ENCODE peak calls at places on chromosome 10, in four cellular contexts. D is fibroblast of lung, O is body of pancreas, A is caudate nucleus. K is an unnamed sample.

GRCh38 chr10:105370697-105371096 is 729.6 kb downstream of the SORCS3 start:
- DNase-seq in D (no peak), O (no peak), A (no peak), K (no peak)

GRCh38 chr10:98642281-98642680 is 195.5 kb upstream of the HPS1 start:
- DNase-seq in D (peak), O (no peak), A (no peak), K (no peak)

GRCh38 chr10:113056468-113057021 is 106.5 kb downstream of the TCF7L2 start:
- DNase-seq in D (peak), O (no peak), A (no peak), K (no peak)

GRCh38 chr10:15821046-15821683 is 39.1 kb downstream of the MINDY3 start:
- DNase-seq in D (peak), O (no peak), A (no peak), K (no peak)

GRCh38 chr10:85657478-85658113 is 709.0 kb downstream of the GRID1 start:
- DNase-seq in D (no peak), O (no peak), A (no peak), K (no peak)

GRCh38 chr10:102433619-102434046 is 1.3 kb upstream of the CUEDC2 start:
- DNase-seq in D (no peak), O (no peak), A (no peak), K (no peak)

GRCh38 chr10:4587466-4587865 is 238.5 kb upstream of the AKR1E2 start:
- DNase-seq in D (no peak), O (no peak), A (peak), K (no peak)

GRCh38 chr10:16909961-16910794 is 93.0 kb upstream of the RSU1 start:
- DNase-seq in D (peak), O (no peak), A (no peak), K (no peak)

GRCh38 chr10:89283174-89283987 is 18.5 kb upstream of the IFIT2 start:
- DNase-seq in D (peak), O (no peak), A (no peak), K (no peak)

GRCh38 chr10:62422068-62422590 is 48.0 kb downstream of the ZNF365 start:
- DNase-seq in D (peak), O (no peak), A (no peak), K (no peak)

GRCh38 chr10:23525406-23525805 is 86.5 kb downstream of the OTUD1 start:
- DNase-seq in D (peak), O (peak), A (peak), K (no peak)

GRCh38 chr10:124324856-124325657 is 93.7 kb downstream of the OAT start:
- DNase-seq in D (peak), O (no peak), A (no peak), K (no peak)

GRCh38 chr10:110792476-110792875 is 79.3 kb upstream of the PDCD4 start:
- DNase-seq in D (no peak), O (no peak), A (no peak), K (no peak)

GRCh38 chr10:100653957-100654834 is 91.2 kb upstream of the PAX2 start:
- DNase-seq in D (peak), O (no peak), A (no peak), K (no peak)

GRCh38 chr10:60417898-60418297 is 28.2 kb upstream of the ANK3 start:
- DNase-seq in D (peak), O (no peak), A (no peak), K (no peak)

GRCh38 chr10:28545967-28546644 is 13.2 kb downstream of the WAC start:
- DNase-seq in D (no peak), O (no peak), A (no peak), K (no peak)

GRCh38 chr10:81820418-81820817 is 54.6 kb upstream of the NRG3 start:
- DNase-seq in D (no peak), O (no peak), A (no peak), K (no peak)

GRCh38 chr10:68367121-68367520 is 34.4 kb upstream of the PBLD start:
- DNase-seq in D (no peak), O (no peak), A (no peak), K (no peak)

GRCh38 chr10:85228726-85229125 is 900.3 kb downstream of the CCSER2 start:
- DNase-seq in D (no peak), O (no peak), A (no peak), K (no peak)

GRCh38 chr10:109846832-109847231 is 76.5 kb downstream of the XPNPEP1 start:
- DNase-seq in D (no peak), O (no peak), A (no peak), K (no peak)

GRCh38 chr10:119217401-119217800 is 10.0 kb downstream of the GRK5 start:
- DNase-seq in D (no peak), O (no peak), A (no peak), K (no peak)

GRCh38 chr10:19979628-19980027 is 163.4 kb downstream of the PLXDC2 start:
- DNase-seq in D (peak), O (no peak), A (no peak), K (no peak)

GRCh38 chr10:126059101-126059826 is 162.9 kb downstream of the FANK1 start:
- DNase-seq in D (peak), O (no peak), A (no peak), K (no peak)

GRCh38 chr10:21989453-21990154 is 13.9 kb downstream of the DNAJC1 start:
- DNase-seq in D (peak), O (peak), A (peak), K (no peak)

GRCh38 chr10:68340358-68341080 is 7.8 kb upstream of the PBLD start:
- DNase-seq in D (no peak), O (no peak), A (no peak), K (no peak)

GRCh38 chr10:7896297-7896696 is 78.0 kb downstream of the TAF3 start:
- DNase-seq in D (no peak), O (no peak), A (no peak), K (no peak)

GRCh38 chr10:5888843-5889623 is 660 bp downstream of the ANKRD16 start:
- DNase-seq in D (peak), O (peak), A (no peak), K (peak)

GRCh38 chr10:101050206-101051069 is 11.4 kb upstream of the KAZALD1 start:
- DNase-seq in D (peak), O (peak), A (peak), K (no peak)

GRCh38 chr10:124539935-124540641 is 78.5 kb downstream of the LHPP start:
- DNase-seq in D (peak), O (peak), A (no peak), K (peak)

GRCh38 chr10:98446121-98446655 is 547 bp downstream of the HPS1 start:
- DNase-seq in D (peak), O (peak), A (peak), K (no peak)

GRCh38 chr10:62177111-62177510 is 91.5 kb downstream of the RTKN2 start:
- DNase-seq in D (peak), O (no peak), A (no peak), K (no peak)

GRCh38 chr10:13972609-13973008 is 358.1 kb downstream of the FRMD4A start:
- DNase-seq in D (peak), O (no peak), A (no peak), K (no peak)

GRCh38 chr10:13973742-13974141 is 357.0 kb downstream of the FRMD4A start:
- DNase-seq in D (peak), O (no peak), A (no peak), K (no peak)

GRCh38 chr10:13970231-13970966 is 360.3 kb downstream of the FRMD4A start:
- DNase-seq in D (no peak), O (no peak), A (no peak), K (no peak)

GRCh38 chr10:13970967-13971353 is 359.8 kb downstream of the FRMD4A start:
- DNase-seq in D (no peak), O (no peak), A (no peak), K (no peak)

GRCh38 chr10:13971586-13972475 is 358.9 kb downstream of the FRMD4A start:
- DNase-seq in D (peak), O (no peak), A (peak), K (no peak)
- H3K27ac ChIP-seq in D (peak), O (no peak), A (no peak), K (no peak)

GRCh38 chr10:131058799-131059198 is 252.7 kb downstream of the TCERG1L start:
- DNase-seq in D (no peak), O (no peak), A (no peak), K (no peak)
- H3K27ac ChIP-seq in D (no peak), O (no peak), A (no peak), K (no peak)

GRCh38 chr10:31617767-31618166 is 298.8 kb downstream of the ZEB1 start:
- DNase-seq in D (no peak), O (no peak), A (no peak), K (no peak)
- H3K27ac ChIP-seq in D (no peak), O (no peak), A (no peak), K (no peak)

GRCh38 chr10:67241435-67241834 is 315.6 kb downstream of the LRRTM3 start:
- DNase-seq in D (no peak), O (no peak), A (no peak), K (no peak)

GRCh38 chr10:67242531-67242930 is 316.7 kb downstream of the LRRTM3 start:
- DNase-seq in D (no peak), O (no peak), A (no peak), K (no peak)

DNA sequence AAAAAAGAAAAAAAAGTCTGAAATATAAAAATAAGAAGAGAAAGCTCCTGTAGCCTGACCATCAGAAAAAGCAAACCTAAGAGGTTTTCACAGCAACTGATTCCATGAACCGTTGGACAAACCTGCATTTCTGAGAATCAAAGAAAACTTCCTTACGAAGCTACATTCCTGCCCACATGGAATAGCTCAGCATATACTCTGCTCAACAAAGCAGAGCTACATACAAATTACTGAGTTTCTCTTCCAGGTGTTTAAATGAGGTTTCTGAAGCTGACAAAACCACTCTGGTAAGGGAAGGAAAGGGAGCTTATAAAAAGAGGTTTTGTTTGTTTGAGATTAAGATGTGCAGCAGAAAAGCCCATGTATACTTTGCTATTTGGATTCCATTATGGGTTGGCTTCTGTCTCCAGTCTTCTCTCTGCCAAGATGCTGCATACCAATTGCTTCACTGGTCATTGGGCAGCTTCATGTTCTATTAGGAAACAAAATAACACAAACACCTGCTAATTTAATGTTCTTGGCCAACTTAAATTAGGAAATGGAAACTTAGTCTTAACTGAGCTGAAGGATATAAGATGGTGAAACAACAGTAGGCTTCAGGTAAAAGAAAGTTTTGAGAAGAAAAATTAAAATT is 314.1 kb downstream of the LRRTM3 start:
- DNase-seq in D (no peak), O (no peak), A (no peak), K (no peak)
- H3K27ac ChIP-seq in D (no peak), O (no peak), A (no peak), K (no peak)

DNA sequence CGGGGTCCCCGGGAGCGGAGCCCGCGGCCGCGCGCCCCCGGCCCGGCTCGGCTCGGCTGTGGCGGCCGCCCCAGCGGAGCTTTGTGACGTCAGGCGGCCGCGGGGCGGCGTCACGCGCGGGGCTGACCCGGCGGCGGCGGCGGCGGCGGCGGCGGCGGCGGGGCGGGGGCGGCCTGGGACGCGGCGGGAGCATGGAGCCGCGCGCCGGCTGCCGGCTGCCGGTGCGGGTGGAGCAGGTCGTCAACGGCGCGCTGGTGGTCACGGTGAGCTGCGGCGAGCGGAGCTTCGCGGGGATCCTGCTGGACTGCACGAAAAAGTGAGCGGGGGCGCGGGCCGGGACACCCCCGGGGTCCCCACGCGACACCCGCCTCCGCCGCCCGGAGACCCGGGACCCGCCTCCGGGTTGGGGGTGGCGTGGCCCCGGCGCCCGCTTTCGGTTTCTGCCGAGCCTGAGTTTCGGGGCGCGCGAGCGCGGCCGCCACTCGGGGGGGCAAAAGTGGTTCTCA is at the start of gene PWWP2B:
- DNase-seq in D (peak), O (peak), A (no peak), K (no peak)
- H3K27ac ChIP-seq in D (peak), O (peak), A (peak), K (peak)

GRCh38 chr10:129946868-129947267 is 17.2 kb downstream of the EBF3 start:
- DNase-seq in D (no peak), O (no peak), A (no peak), K (no peak)
- H3K27ac ChIP-seq in D (no peak), O (no peak), A (no peak), K (no peak)

K was measured in substantia nigra.